ENCODE peak calls at places on chromosome 20, in ten cellular contexts. M, D, Z, W, X, C, V, Y, Q and K are unnamed samples.

GRCh38 chr20:31704225-31705119 is 18.2 kb downstream of the BCL2L1 start:
- DNase-seq in Z (peak; percentile 93), Y (no peak), M (peak; percentile 65), D (no peak), C (no peak), Q (no peak), W (no peak), X (no peak), V (peak; percentile 49), K (peak; percentile 43)

GRCh38 chr20:62625516-62625915 is 16.8 kb upstream of the SLCO4A1 start:
- DNase-seq in D (no peak), Q (no peak), M (no peak), V (no peak), Z (no peak), W (no peak), C (no peak), Y (no peak), X (no peak), K (no peak)

GRCh38 chr20:51104960-51105460 is 82.1 kb upstream of the KCNG1 start:
- DNase-seq in W (no peak), V (no peak), D (no peak), M (no peak), X (no peak), Q (no peak), C (no peak), Z (no peak), Y (no peak), K (peak; percentile 86)

GRCh38 chr20:32203556-32204484 is 3.7 kb downstream of the PLAGL2 start:
- DNase-seq in X (peak; percentile 50), W (no peak), Q (no peak), Y (no peak), D (no peak), Z (no peak), V (peak; percentile 10), C (peak; percentile 81), M (no peak), K (peak; percentile 94)

GRCh38 chr20:59645761-59646171 is 41.4 kb downstream of the PHACTR3 start:
- DNase-seq in X (no peak), W (no peak), Y (no peak), Z (no peak), M (no peak), C (no peak), Q (no peak), D (no peak), V (no peak), K (no peak)

GRCh38 chr20:56573989-56574388 is 40.9 kb downstream of the FAM209B start:
- DNase-seq in Q (no peak), Y (no peak), X (no peak), Z (no peak), W (no peak), C (no peak), M (no peak), V (no peak), D (no peak), K (no peak)

GRCh38 chr20:10271470-10272219 is 53.0 kb downstream of the SNAP25 start:
- DNase-seq in Y (no peak), Q (peak; percentile 40), D (no peak), X (no peak), W (no peak), C (no peak), Z (no peak), M (no peak), V (peak; percentile 61), K (no peak)

GRCh38 chr20:33947709-33948295 is 45.9 kb upstream of the RALY start:
- DNase-seq in M (peak; percentile 30), W (no peak), C (peak; percentile 15), D (no peak), Y (peak; percentile 42), Z (peak; percentile 12), Q (no peak), V (peak; percentile 60), X (no peak), K (peak; percentile 35)

GRCh38 chr20:2874456-2874855 is 1.2 kb downstream of the PTPRA start:
- DNase-seq in Y (no peak), X (no peak), D (no peak), V (no peak), Q (no peak), C (no peak), Z (no peak), W (no peak), M (peak; percentile 8), K (peak; percentile 4)

GRCh38 chr20:47699804-47700203 is 85.5 kb downstream of the SULF2 start:
- DNase-seq in Q (no peak), D (no peak), X (no peak), Z (no peak), W (no peak), Y (no peak), V (no peak), M (no peak), C (no peak), K (no peak)

GRCh38 chr20:53949319-53949839 is 121.0 kb downstream of the BCAS1 start:
- DNase-seq in X (peak; percentile 44), W (peak; percentile 72), Z (peak; percentile 52), Y (no peak), V (peak; percentile 92), C (no peak), D (peak; percentile 22), M (peak; percentile 91), Q (no peak), K (peak; percentile 84)

GRCh38 chr20:33233129-33233774 is 2.5 kb upstream of the BPIFA1 start:
- DNase-seq in W (no peak), Y (peak; percentile 78), C (peak; percentile 0), M (no peak), D (no peak), X (no peak), Q (no peak), Z (no peak), V (no peak), K (no peak)